ENCODE peak calls at places on chromosome 17, in four cellular contexts. N is adrenal gland, L is tibial nerve, K is heart left ventricle. Q is an unnamed sample.

GRCh38 chr17:71363661-71364060 is 757.2 kb upstream of the SOX9 start:
- DNase-seq in N (no peak), L (no peak), K (no peak), Q (no peak)

GRCh38 chr17:29764748-29765147 is 142.0 kb upstream of the CORO6 start:
- DNase-seq in N (no peak), L (no peak), K (no peak), Q (no peak)

GRCh38 chr17:29051194-29051593 is 8.3 kb downstream of the PIPOX start:
- DNase-seq in N (no peak), L (no peak), K (no peak), Q (no peak)

GRCh38 chr17:49523706-49524472 is 28.8 kb downstream of the NGFR start:
- DNase-seq in N (no peak), L (no peak), K (no peak), Q (peak)

GRCh38 chr17:8747731-8748130 is 3.1 kb upstream of the CCDC42 start:
- DNase-seq in N (no peak), L (no peak), K (no peak), Q (no peak)

GRCh38 chr17:55655777-55656176 is 66.9 kb downstream of the TMEM100 start:
- DNase-seq in N (no peak), L (no peak), K (no peak), Q (no peak)

GRCh38 chr17:29733151-29733550 is 110.4 kb upstream of the CORO6 start:
- DNase-seq in N (no peak), L (no peak), K (no peak), Q (no peak)

GRCh38 chr17:73641779-73642580 is 2.3 kb downstream of the SDK2 start:
- DNase-seq in N (no peak), L (no peak), K (no peak), Q (no peak)

DNA sequence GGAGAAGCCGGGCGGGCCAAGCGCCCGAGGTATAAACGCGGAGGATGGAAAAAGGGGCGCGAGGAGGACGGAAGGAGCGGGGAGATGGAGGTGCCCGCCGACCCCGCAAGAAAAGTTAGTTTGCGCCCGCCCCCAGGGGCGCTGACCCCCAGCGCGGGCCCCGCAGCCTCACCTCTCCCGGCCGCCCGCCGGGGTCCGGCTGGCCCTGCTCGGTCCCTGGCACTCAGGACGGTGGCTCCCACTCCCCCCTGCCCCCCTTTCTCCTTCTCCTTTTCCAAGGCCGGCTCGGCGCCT is 161 bp downstream of the CASKIN2 start:
- DNase-seq in N (no peak), L (no peak), K (no peak), Q (no peak)
- TF ChIP-seq POLR2A in N (no peak), L (no peak), K (peak), Q (no peak)

GRCh38 chr17:16352838-16353701 is at the start of gene CENPV:
- DNase-seq in N (peak), L (peak), K (peak), Q (peak)
- TF ChIP-seq POLR2A in N (peak), L (no peak), K (no peak), Q (peak)

GRCh38 chr17:5283531-5284315 is 1.6 kb downstream of the RABEP1 start:
- DNase-seq in N (no peak), L (no peak), K (no peak), Q (no peak)

GRCh38 chr17:5282639-5283217 is 644 bp downstream of the RABEP1 start:
- DNase-seq in N (peak), L (no peak), K (peak), Q (no peak)

GRCh38 chr17:5286846-5287245 is 4.8 kb downstream of the RABEP1 start:
- DNase-seq in N (no peak), L (no peak), K (no peak), Q (no peak)

GRCh38 chr17:5281814-5282638 is at the start of gene RABEP1:
- DNase-seq in N (peak), L (peak), K (peak), Q (peak)
- TF ChIP-seq POLR2A in N (peak), L (peak), K (peak), Q (peak)

GRCh38 chr17:7016406-7016805 is 4.0 kb downstream of the RNASEK start:
- DNase-seq in N (no peak), L (no peak), K (no peak), Q (no peak)

GRCh38 chr17:7015587-7016020 is 3.2 kb downstream of the RNASEK start:
- DNase-seq in N (peak), L (no peak), K (no peak), Q (no peak)

GRCh38 chr17:7016886-7017826 is 4.7 kb downstream of the RNASEK start:
- DNase-seq in N (no peak), L (no peak), K (peak), Q (no peak)

GRCh38 chr17:7014261-7014994 is 2.0 kb downstream of the RNASEK start:
- DNase-seq in N (peak), L (peak), K (peak), Q (peak)

DNA sequence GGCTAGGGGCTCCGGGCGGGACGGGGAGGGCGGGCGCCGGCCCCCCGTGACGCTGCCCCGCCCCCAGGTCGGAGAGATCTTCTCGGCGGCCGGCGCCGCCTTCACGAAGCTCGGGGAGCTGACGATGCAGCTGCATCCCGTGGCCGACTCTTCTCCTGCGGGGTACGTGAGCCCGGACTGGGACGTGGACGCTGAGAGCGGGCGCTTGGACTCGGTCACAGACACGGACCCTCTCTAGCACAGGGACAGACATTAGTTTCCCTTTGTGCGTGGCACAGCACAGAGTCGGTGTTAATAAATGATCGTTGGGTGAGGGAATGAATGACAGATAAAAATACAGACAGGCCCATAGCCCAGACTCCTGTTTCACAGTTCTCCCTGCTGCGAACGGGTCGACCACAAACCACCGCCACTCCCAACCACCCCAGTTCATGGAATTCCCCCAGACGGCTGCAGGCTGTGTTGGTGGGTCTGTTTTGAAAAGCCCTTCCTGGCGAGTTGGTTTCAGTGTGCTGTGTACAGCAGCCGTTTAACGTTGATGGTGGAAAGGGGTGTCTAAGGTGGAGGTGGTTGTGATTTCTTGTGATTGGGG is 2.7 kb downstream of the RNASEK start:
- DNase-seq in N (no peak), L (no peak), K (no peak), Q (peak)
- TF ChIP-seq POLR2A in N (peak), L (peak), K (peak), Q (peak)

DNA sequence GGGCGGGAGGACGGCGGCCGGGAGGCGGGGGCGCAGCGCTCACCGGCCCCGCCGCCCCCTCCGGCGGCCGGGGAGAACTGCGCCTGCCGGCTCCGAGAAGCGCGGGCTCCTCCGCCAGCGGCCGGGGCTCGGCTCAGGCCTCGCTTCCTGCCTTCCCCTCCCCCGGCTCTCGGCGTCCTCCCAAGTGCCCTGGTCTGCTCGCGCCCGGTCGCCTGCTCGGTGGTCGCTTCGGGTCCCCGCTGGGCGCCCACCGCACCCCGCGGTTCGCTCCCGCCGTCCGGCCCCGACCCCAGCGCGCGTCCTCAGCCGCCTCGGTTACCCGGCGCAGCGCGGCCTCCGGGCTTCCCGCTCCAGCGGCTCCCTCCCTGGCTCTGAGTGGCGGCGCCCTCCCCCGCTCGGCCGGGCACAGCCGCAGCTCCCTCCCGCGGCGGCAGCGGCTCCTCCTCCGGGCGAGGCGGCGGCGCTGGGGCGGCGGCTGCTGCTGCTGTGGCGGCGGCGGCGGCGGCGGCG is 294 bp downstream of the UBTF start:
- DNase-seq in N (peak), L (no peak), K (peak), Q (peak)
- TF ChIP-seq POLR2A in N (no peak), L (no peak), K (peak), Q (peak)